ENCODE peak calls at places on chromosomes 11 and 22, in four cellular contexts. J, Y, W and E are unnamed samples. For H3K4me1, the result is how much of the 10 kb centered on the place peaks cover.

GRCh38 chr22:19704355-19705015 is 9.8 kb upstream of the SEPTIN5 start:
- DNase-seq in J (no peak), Y (peak), W (no peak), E (no peak)

GRCh38 chr11:120208777-120209176 is 2.1 kb upstream of the OAF start:
- DNase-seq in J (peak), Y (no peak), W (no peak), E (peak)

GRCh38 chr11:105767945-105768344 is 158.1 kb downstream of the GRIA4 start:
- DNase-seq in J (no peak), Y (no peak), W (no peak), E (no peak)

GRCh38 chr22:22061085-22062077 is 78.8 kb upstream of the TOP3B start:
- DNase-seq in J (peak), Y (no peak), W (no peak), E (peak)

GRCh38 chr11:36622431-36623136 is 24.5 kb upstream of the RAG2 start:
- DNase-seq in J (peak), Y (no peak), W (no peak), E (peak)

GRCh38 chr11:12354750-12355545 is 22.4 kb upstream of the PARVA start:
- DNase-seq in J (no peak), Y (no peak), W (peak), E (no peak)

GRCh38 chr11:2673250-2673610 is 26.6 kb downstream of the KCNQ1OT1 start:
- DNase-seq in J (no peak), Y (no peak), W (peak), E (no peak)

GRCh38 chr22:38618682-38619081 is 37.5 kb downstream of the FAM227A start:
- DNase-seq in J (no peak), Y (no peak), W (no peak), E (no peak)

GRCh38 chr11:118529584-118530175 is 1.3 kb upstream of the TMEM25 start:
- DNase-seq in J (no peak), Y (no peak), W (peak), E (no peak)

GRCh38 chr11:75627879-75628668 is 40.8 kb downstream of the MAP6 start:
- DNase-seq in J (no peak), Y (no peak), W (peak), E (peak)

GRCh38 chr11:75259711-75260110 is 19.1 kb downstream of the TPBGL start:
- DNase-seq in J (no peak), Y (peak), W (no peak), E (no peak)

GRCh38 chr11:2427721-2428321 is 16.5 kb downstream of the TRPM5 start:
- DNase-seq in J (no peak), Y (peak), W (no peak), E (no peak)

GRCh38 chr22:23754220-23754919 is at the start of gene VPREB3:
- DNase-seq in J (no peak), Y (no peak), W (no peak), E (no peak)

GRCh38 chr11:65310215-65310614 is 4.5 kb upstream of the CDC42EP2 start:
- DNase-seq in J (no peak), Y (no peak), W (no peak), E (no peak)

GRCh38 chr11:27392715-27393114 is 29.7 kb upstream of the CCDC34 start:
- DNase-seq in J (peak), Y (no peak), W (peak), E (peak)

GRCh38 chr11:126149759-126150236 is 61.7 kb downstream of the RPUSD4 start:
- DNase-seq in J (no peak), Y (no peak), W (no peak), E (no peak)

GRCh38 chr22:46734830-46735453 is 3.1 kb downstream of the CERK start:
- DNase-seq in J (no peak), Y (no peak), W (no peak), E (no peak)

GRCh38 chr11:81869337-81870065 is 864.2 kb downstream of the FAM181B start:
- DNase-seq in J (peak), Y (no peak), W (no peak), E (no peak)

GRCh38 chr22:50544746-50545253 is 899 bp upstream of the KLHDC7B start:
- DNase-seq in J (peak), Y (peak), W (no peak), E (no peak)

DNA sequence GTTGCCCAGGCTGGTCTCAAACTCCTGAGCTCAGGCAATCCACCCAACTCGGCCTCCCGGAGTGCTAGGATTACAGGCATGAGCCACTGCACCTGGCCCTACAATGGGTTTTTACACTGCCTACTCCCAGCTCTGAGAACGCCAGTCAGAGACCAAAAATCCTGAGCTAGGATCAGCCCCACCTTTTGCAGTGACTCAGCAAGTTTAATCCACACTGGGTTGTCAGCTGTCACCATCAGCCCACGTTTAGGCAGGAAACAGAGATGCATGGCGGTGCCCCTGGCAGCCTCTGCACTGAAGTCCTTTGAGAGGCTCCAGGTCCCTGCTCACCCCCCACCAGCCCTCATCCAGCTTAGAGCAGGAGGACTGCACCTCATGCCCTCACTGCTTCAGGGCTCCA is 117.6 kb downstream of the ARHGAP8 start:
- DNase-seq in J (peak), Y (peak), W (peak), E (peak)
- H3K4me1 ChIP-seq in J (under half), Y (under half), W (under half), E (under half)

DNA sequence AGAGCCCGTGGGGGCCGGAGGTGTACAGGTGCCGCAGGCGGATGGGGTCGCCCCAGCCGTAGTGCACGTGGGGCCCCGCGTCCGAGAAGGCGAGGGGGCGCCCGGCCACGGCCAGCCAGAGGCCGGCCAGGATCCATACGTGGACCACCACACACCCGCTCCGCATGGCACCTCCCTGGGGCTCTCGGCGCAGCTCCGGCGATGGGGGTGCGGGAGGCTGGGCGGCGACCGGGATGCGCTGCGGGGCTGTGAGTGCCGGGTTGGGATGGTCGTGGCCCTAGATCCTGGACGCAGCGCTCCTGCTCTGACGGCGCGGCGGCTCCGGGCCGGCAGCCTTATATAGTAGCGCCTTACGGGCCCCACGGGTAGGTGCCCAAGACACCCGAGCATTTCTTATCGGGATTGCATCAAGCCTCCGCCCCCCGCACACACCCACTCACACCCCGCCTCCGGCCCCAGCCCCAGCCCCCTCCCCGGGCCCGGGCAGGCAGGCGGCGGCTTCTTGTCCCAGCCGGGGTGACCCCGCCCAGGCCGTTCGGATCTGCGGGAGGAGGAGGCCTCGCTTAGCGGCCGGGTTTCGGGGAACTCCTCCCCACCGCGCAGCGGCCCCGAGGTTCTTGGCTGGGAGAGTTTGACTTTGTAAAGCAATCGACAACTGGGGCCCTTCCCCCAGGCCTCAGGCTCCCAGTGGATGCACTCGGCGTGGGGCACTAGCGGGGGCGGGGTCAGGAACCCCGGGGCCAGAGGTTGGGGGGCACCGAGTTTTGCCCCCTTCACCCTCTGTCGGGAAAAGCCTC is at the start of gene FGF19:
- DNase-seq in J (peak), Y (no peak), W (peak), E (peak)
- H3K9ac ChIP-seq in J (no peak), Y (no peak), W (peak), E (no peak)

GRCh38 chr11:57624864-57625263 is 24.8 kb downstream of the YPEL4 start:
- DNase-seq in J (no peak), Y (no peak), W (no peak), E (no peak)

GRCh38 chr11:57622263-57622662 is 24.8 kb downstream of the SERPING1 start:
- DNase-seq in J (no peak), Y (no peak), W (no peak), E (no peak)

GRCh38 chr11:57626895-57627294 is 22.8 kb downstream of the YPEL4 start:
- DNase-seq in J (no peak), Y (no peak), W (no peak), E (no peak)
- H3K4me1 ChIP-seq in J (under half), Y (under half), W (under half), E (under half)

GRCh38 chr22:28051787-28052356 is 132.8 kb upstream of the PITPNB start:
- DNase-seq in J (peak), Y (no peak), W (peak), E (peak)
- H3K9ac ChIP-seq in J (no peak), Y (no peak), W (no peak), E (no peak)